ENCODE peak calls at places on chromosomes 6 and 20, in five cellular contexts. O is cardiac muscle cell; F is spleen; J is effector memory CD4-positive, alpha-beta T cell; H is heart right ventricle. Y is an unnamed sample.

GRCh38 chr6:99241905-99242534 is 107.5 kb downstream of the FAXC start:
- DNase-seq in O (peak; percentile 26), F (no peak), J (no peak), H (peak; percentile 16), Y (no peak)

GRCh38 chr6:80098392-80098791 is 8.1 kb upstream of the BCKDHB start:
- DNase-seq in O (no peak), F (no peak), J (no peak), H (no peak), Y (no peak)

GRCh38 chr6:115838763-115839401 is 221.8 kb downstream of the FRK start:
- DNase-seq in O (peak; percentile 35), F (no peak), J (no peak), H (no peak), Y (peak; percentile 12)

GRCh38 chr6:26311385-26312095 is 53.5 kb upstream of the BTN3A2 start:
- DNase-seq in O (peak; percentile 74), F (no peak), J (no peak), H (peak; percentile 30), Y (no peak)

GRCh38 chr6:96101564-96101963 is 85.8 kb downstream of the FUT9 start:
- DNase-seq in O (no peak), F (no peak), J (no peak), H (no peak), Y (no peak)

GRCh38 chr20:37777556-37777955 is 83.7 kb downstream of the CTNNBL1 start:
- DNase-seq in O (peak; percentile 38), F (no peak), J (no peak), H (no peak), Y (no peak)

GRCh38 chr20:23009636-23010035 is 25.5 kb upstream of the SSTR4 start:
- DNase-seq in O (peak; percentile 10), F (no peak), J (no peak), H (no peak), Y (no peak)

GRCh38 chr6:2949121-2949520 is 22.2 kb downstream of the SERPINB6 start:
- DNase-seq in O (no peak), F (peak; percentile 41), J (no peak), H (no peak), Y (no peak)

GRCh38 chr6:44980841-44981240 is 347.3 kb upstream of the RUNX2 start:
- DNase-seq in O (no peak), F (no peak), J (no peak), H (no peak), Y (no peak)

GRCh38 chr6:18632670-18633410 is 245.7 kb downstream of the RNF144B start:
- DNase-seq in O (peak; percentile 52), F (no peak), J (no peak), H (no peak), Y (no peak)

GRCh38 chr6:83852528-83853177 is 507 bp upstream of the RIPPLY2 start:
- DNase-seq in O (peak; percentile 5), F (no peak), J (no peak), H (no peak), Y (no peak)

GRCh38 chr6:44235891-44236516 is 10.9 kb upstream of the HSP90AB1 start:
- DNase-seq in O (no peak), F (peak; percentile 60), J (no peak), H (no peak), Y (peak; percentile 38)

GRCh38 chr6:127606131-127606562 is 29.2 kb downstream of the C6orf58 start:
- DNase-seq in O (peak; percentile 50), F (peak; percentile 46), J (no peak), H (no peak), Y (no peak)

GRCh38 chr6:161228096-161228495 is 45.8 kb downstream of the AGPAT4 start:
- DNase-seq in O (no peak), F (no peak), J (no peak), H (no peak), Y (peak; percentile 39)

GRCh38 chr20:18019068-18019467 is 38.6 kb downstream of the OVOL2 start:
- DNase-seq in O (peak; percentile 48), F (peak; percentile 51), J (no peak), H (no peak), Y (no peak)

GRCh38 chr20:22429175-22430153 is 154.9 kb downstream of the FOXA2 start:
- DNase-seq in O (no peak), F (no peak), J (no peak), H (no peak), Y (peak; percentile 62)

GRCh38 chr6:1821188-1822183 is 211.8 kb downstream of the FOXC1 start:
- DNase-seq in O (peak; percentile 42), F (no peak), J (no peak), H (peak; percentile 11), Y (no peak)

GRCh38 chr6:6851059-6851658 is 256.6 kb upstream of the RREB1 start:
- DNase-seq in O (peak; percentile 99), F (no peak), J (no peak), H (peak; percentile 56), Y (peak; percentile 82)

GRCh38 chr20:48772183-48772976 is 55.4 kb downstream of the PREX1 start:
- DNase-seq in O (no peak), F (peak; percentile 90), J (no peak), H (peak; percentile 53), Y (peak; percentile 86)

DNA sequence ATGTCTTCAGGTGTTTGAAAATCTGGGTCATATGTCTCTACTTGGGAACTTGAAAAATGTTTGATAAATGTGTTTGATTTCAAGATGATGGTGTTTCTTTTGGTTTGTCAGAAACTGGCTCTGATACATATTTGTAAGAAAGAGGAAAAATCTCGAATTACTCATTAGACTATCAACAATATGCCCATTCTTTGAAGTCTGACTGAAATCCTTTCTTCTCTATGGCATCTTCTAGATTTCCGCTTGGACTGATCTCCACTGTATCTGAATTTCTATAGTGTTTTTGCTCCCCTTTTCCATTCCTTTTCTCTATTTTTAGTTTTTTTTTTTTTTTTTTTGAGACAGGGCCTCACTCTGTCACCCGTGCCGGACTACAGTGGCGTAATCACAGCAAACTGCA is 1096.5 kb downstream of the KIF16B start:
- DNase-seq in O (no peak), F (no peak), J (no peak), H (no peak), Y (no peak)
- H3K9me3 ChIP-seq in O (no peaks in the 10 kb centered on the region), F (no peaks in the 10 kb centered on the region), J (no peaks in the 10 kb centered on the region), H (no peaks in the 10 kb centered on the region), Y (no peaks in the 10 kb centered on the region)

DNA sequence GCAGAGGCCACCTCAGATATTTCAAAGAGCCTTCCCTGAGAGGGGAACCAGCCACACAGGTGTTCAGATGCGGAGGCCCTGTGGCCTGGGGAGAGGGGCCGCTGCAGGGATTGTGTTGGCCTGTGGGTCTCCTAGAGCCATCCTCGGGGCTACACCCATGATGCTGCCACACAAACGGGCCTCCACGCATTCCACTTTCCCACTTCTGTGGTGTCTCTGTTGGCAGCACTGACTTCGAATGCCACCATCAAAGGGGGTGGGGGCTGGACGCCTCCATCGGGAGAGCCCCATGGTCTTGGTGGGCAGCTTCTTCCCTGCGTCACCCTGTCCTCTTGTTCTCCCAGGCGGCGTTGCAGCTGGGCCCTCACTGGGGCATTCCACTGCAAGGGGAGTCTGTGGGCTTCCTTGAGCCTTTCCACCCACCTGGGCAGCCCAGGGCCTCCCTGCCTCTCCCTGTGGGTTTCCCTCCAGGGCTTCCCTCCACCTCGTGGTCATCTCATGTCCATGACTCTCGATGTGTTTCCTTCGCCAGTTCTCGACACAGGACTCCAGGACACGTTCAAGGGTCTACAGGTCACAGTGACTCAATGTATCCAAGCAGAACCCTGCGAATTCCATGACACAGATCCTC is 145.5 kb downstream of the ERMARD start:
- DNase-seq in O (no peak), F (peak; percentile 59), J (no peak), H (no peak), Y (no peak)
- H3K9me3 ChIP-seq in O (no peaks in the 10 kb centered on the region), F (no peaks in the 10 kb centered on the region), J (no peaks in the 10 kb centered on the region), H (no peaks in the 10 kb centered on the region), Y (no peaks in the 10 kb centered on the region)

DNA sequence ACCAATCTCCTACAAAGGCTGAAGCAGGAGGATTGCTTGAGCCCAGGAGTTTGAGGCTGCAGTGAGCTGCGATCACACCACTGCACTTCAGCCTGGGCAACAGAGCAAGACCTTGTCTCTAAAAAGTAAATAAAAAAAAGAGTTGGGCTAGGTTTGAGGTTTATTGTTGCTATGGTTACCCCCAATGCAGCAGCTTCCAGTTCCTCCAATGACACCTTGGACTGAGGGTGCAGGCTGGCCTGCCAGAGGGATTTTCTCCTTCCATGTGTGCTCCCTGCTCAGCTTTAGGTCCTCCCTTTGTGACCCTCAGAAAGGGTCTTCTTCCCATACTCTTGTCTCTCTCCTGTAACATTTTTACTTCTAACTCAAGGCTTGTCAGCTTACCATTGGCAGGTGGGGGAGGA is 10.6 kb upstream of the TBC1D20 start:
- DNase-seq in O (no peak), F (no peak), J (no peak), H (no peak), Y (no peak)
- H3K9me3 ChIP-seq in O (no peaks in the 10 kb centered on the region), F (no peaks in the 10 kb centered on the region), J (no peaks in the 10 kb centered on the region), H (no peaks in the 10 kb centered on the region), Y (no peaks in the 10 kb centered on the region)

GRCh38 chr6:75568100-75568499 is 33.6 kb upstream of the SENP6 start:
- DNase-seq in O (no peak), F (no peak), J (no peak), H (no peak), Y (no peak)

GRCh38 chr6:75572072-75572471 is 29.6 kb upstream of the SENP6 start:
- DNase-seq in O (no peak), F (no peak), J (no peak), H (no peak), Y (no peak)

GRCh38 chr6:75566137-75566767 is 35.4 kb upstream of the SENP6 start:
- DNase-seq in O (no peak), F (no peak), J (no peak), H (no peak), Y (no peak)

GRCh38 chr6:75563032-75563431 is 38.6 kb upstream of the SENP6 start:
- DNase-seq in O (peak; percentile 55), F (no peak), J (no peak), H (no peak), Y (no peak)

GRCh38 chr6:75568965-75569364 is 32.7 kb upstream of the SENP6 start:
- DNase-seq in O (no peak), F (no peak), J (no peak), H (no peak), Y (no peak)
- H3K9me3 ChIP-seq in O (no peaks in the 10 kb centered on the region), F (no peaks in the 10 kb centered on the region), J (no peaks in the 10 kb centered on the region), H (no peaks in the 10 kb centered on the region), Y (no peaks in the 10 kb centered on the region)

GRCh38 chr6:22129751-22130150 is 167.1 kb downstream of the PRL start:
- DNase-seq in O (no peak), F (no peak), J (no peak), H (no peak), Y (no peak)
- H3K9me3 ChIP-seq in O (no peaks in the 10 kb centered on the region), F (no peaks in the 10 kb centered on the region), J (no peaks in the 10 kb centered on the region), H (no peaks in the 10 kb centered on the region), Y (no peaks in the 10 kb centered on the region)

Y was measured in right cardiac atrium.